ENCODE peak calls at places on chromosomes 6 and 20, in five cellular contexts. L is left ventricle myocardium inferior; Z is RKO; R is right cardiac atrium; W is stimulated activated naive B cell treated with anti-CD40 and anti-IgM and Interleukin-4, amounts not matched to agents 10 μg/mL and 1 μg/mL and 100 μg/mL, for 72 hours. Q is an unnamed sample.

GRCh38 chr6:158611600-158612041 is 32.9 kb downstream of the DYNLT1 start:
- DNase-seq in L (no peak), Z (no peak), R (no peak), W (no peak), Q (no peak)

GRCh38 chr6:161254754-161255253 is 19.1 kb downstream of the AGPAT4 start:
- DNase-seq in L (no peak), Z (no peak), R (no peak), W (no peak), Q (no peak)

GRCh38 chr6:97160280-97160679 is 122.7 kb downstream of the MMS22L start:
- DNase-seq in L (no peak), Z (peak; percentile 31), R (no peak), W (no peak), Q (no peak)

GRCh38 chr6:138692978-138693909 is 80.3 kb upstream of the CCDC28A start:
- DNase-seq in L (peak; percentile 57), Z (peak; percentile 65), R (peak; percentile 84), W (peak; percentile 39), Q (peak; percentile 87)

GRCh38 chr6:5184878-5185277 is 75.9 kb downstream of the LYRM4 start:
- DNase-seq in L (no peak), Z (no peak), R (no peak), W (no peak), Q (no peak)

GRCh38 chr6:27582928-27583725 is 110.2 kb upstream of the ZNF184 start:
- DNase-seq in L (no peak), Z (peak; percentile 76), R (no peak), W (peak; percentile 24), Q (peak; percentile 85)

GRCh38 chr20:61394088-61394822 is 142.2 kb downstream of the CDH4 start:
- DNase-seq in L (no peak), Z (no peak), R (no peak), W (no peak), Q (no peak)

GRCh38 chr6:67790569-67790968 is 844.5 kb upstream of the ADGRB3 start:
- DNase-seq in L (no peak), Z (no peak), R (no peak), W (no peak), Q (no peak)

GRCh38 chr6:145051661-145052060 is 683.7 kb downstream of the EPM2A start:
- DNase-seq in L (no peak), Z (no peak), R (no peak), W (no peak), Q (no peak)

GRCh38 chr6:85406641-85407075 is 43.2 kb upstream of the NT5E start:
- DNase-seq in L (no peak), Z (no peak), R (no peak), W (no peak), Q (no peak)

GRCh38 chr6:170285482-170285881 is 5.4 kb downstream of the DLL1 start:
- DNase-seq in L (no peak), Z (no peak), R (no peak), W (no peak), Q (no peak)

GRCh38 chr20:34701405-34702085 is 2.6 kb upstream of the TP53INP2 start:
- DNase-seq in L (no peak), Z (no peak), R (no peak), W (no peak), Q (no peak)

GRCh38 chr6:13971303-13971702 is 46.6 kb downstream of the RNF182 start:
- DNase-seq in L (no peak), Z (no peak), R (no peak), W (no peak), Q (no peak)

GRCh38 chr20:15109494-15109893 is 772.1 kb upstream of the FLRT3 start:
- DNase-seq in L (no peak), Z (no peak), R (no peak), W (no peak), Q (no peak)

GRCh38 chr6:2730353-2730752 is 20.4 kb downstream of the MYLK4 start:
- DNase-seq in L (no peak), Z (no peak), R (no peak), W (no peak), Q (no peak)

GRCh38 chr20:53888510-53888909 is 181.9 kb downstream of the BCAS1 start:
- DNase-seq in L (no peak), Z (no peak), R (no peak), W (no peak), Q (no peak)

GRCh38 chr20:43824699-43825402 is 89.8 kb upstream of the TOX2 start:
- DNase-seq in L (no peak), Z (no peak), R (no peak), W (no peak), Q (no peak)

GRCh38 chr6:3623451-3624267 is 127.9 kb downstream of the PXDC1 start:
- DNase-seq in L (no peak), Z (no peak), R (no peak), W (no peak), Q (no peak)

GRCh38 chr20:3164763-3165410 is 5.2 kb upstream of the FASTKD5 start:
- DNase-seq in L (no peak), Z (no peak), R (no peak), W (no peak), Q (no peak)

GRCh38 chr6:22690446-22690845 is 121.1 kb downstream of the HDGFL1 start:
- DNase-seq in L (no peak), Z (no peak), R (no peak), W (no peak), Q (no peak)

GRCh38 chr6:166567107-166567506 is 19.4 kb downstream of the RAMACL start:
- DNase-seq in L (no peak), Z (peak; percentile 19), R (no peak), W (no peak), Q (no peak)

GRCh38 chr6:113340371-113340770 is 516.8 kb upstream of the MARCKS start:
- DNase-seq in L (no peak), Z (no peak), R (no peak), W (no peak), Q (no peak)

GRCh38 chr20:62377615-62378085 is 9.3 kb upstream of the RPS21 start:
- DNase-seq in L (peak; percentile 59), Z (no peak), R (peak; percentile 85), W (no peak), Q (no peak)

GRCh38 chr6:142884214-142885035 is 60.6 kb downstream of the HIVEP2 start:
- DNase-seq in L (no peak), Z (no peak), R (no peak), W (no peak), Q (no peak)

GRCh38 chr6:162615016-162615717 is 112.4 kb downstream of the PRKN start:
- DNase-seq in L (no peak), Z (no peak), R (no peak), W (no peak), Q (no peak)

GRCh38 chr6:25418463-25419052 is 139.4 kb downstream of the CARMIL1 start:
- DNase-seq in L (no peak), Z (no peak), R (no peak), W (no peak), Q (no peak)

GRCh38 chr6:133817460-133818047 is 71.4 kb upstream of the TCF21 start:
- DNase-seq in L (no peak), Z (no peak), R (peak; percentile 45), W (no peak), Q (peak; percentile 77)

GRCh38 chr20:8097307-8097706 is 34.8 kb upstream of the PLCB1 start:
- DNase-seq in L (no peak), Z (no peak), R (no peak), W (no peak), Q (no peak)

GRCh38 chr6:107466062-107466461 is 6.7 kb upstream of the PDSS2 start:
- DNase-seq in L (no peak), Z (no peak), R (no peak), W (no peak), Q (no peak)

GRCh38 chr20:14415492-14415891 is 78.1 kb upstream of the FLRT3 start:
- DNase-seq in L (no peak), Z (no peak), R (no peak), W (no peak), Q (no peak)

GRCh38 chr6:166675736-166676135 is 48.7 kb upstream of the RPS6KA2 start:
- DNase-seq in L (no peak), Z (no peak), R (no peak), W (no peak), Q (no peak)

GRCh38 chr20:37868998-37869861 is 33.7 kb upstream of the VSTM2L start:
- DNase-seq in L (no peak), Z (no peak), R (no peak), W (no peak), Q (peak; percentile 85)

GRCh38 chr6:88165087-88165876 is 865 bp downstream of the CNR1 start:
- DNase-seq in L (no peak), Z (no peak), R (no peak), W (no peak), Q (peak; percentile 7)

GRCh38 chr20:5714261-5715041 is 35.8 kb upstream of the SHLD1 start:
- DNase-seq in L (no peak), Z (no peak), R (no peak), W (no peak), Q (peak; percentile 13)

GRCh38 chr20:41411458-41411857 is 44.8 kb upstream of the EMILIN3 start:
- DNase-seq in L (no peak), Z (peak; percentile 65), R (no peak), W (no peak), Q (no peak)

GRCh38 chr6:37225350-37226169 is 32.0 kb upstream of the TBC1D22B start:
- DNase-seq in L (no peak), Z (no peak), R (no peak), W (no peak), Q (no peak)

GRCh38 chr20:36214684-36215256 is 21.5 kb upstream of the AAR2 start:
- DNase-seq in L (no peak), Z (peak; percentile 56), R (no peak), W (no peak), Q (peak; percentile 35)

GRCh38 chr20:61953037-61953788 is 112.5 kb downstream of the TAF4 start:
- DNase-seq in L (no peak), Z (no peak), R (peak; percentile 38), W (no peak), Q (peak; percentile 4)

GRCh38 chr6:56396435-56396834 is 149.1 kb upstream of the COL21A1 start:
- DNase-seq in L (no peak), Z (no peak), R (no peak), W (no peak), Q (no peak)

Q was measured in HAP-1.